ENCODE peak calls at places on chromosomes 4 and X, in four cellular contexts. J, Q, N and M are unnamed samples. For H3K27me3, the result is how much of the 10 kb centered on the place peaks cover.

GRCh38 chr4:35521682-35522081 is 722.6 kb downstream of the ARAP2 start:
- DNase-seq in N (no peak), J (no peak), Q (no peak), M (no peak)

GRCh38 chr4:95204873-95205272 is 343.9 kb downstream of the UNC5C start:
- DNase-seq in J (no peak), Q (no peak), N (no peak), M (no peak)

GRCh38 chr4:181619651-181620050 is 623.6 kb upstream of the TENM3 start:
- DNase-seq in Q (no peak), J (no peak), N (no peak), M (no peak)

GRCh38 chrX:10166731-10167149 is 10.0 kb downstream of the CLCN4 start:
- DNase-seq in N (no peak), J (no peak), Q (peak), M (no peak)

GRCh38 chr4:242121-242848 is 63.0 kb downstream of the ZNF732 start:
- DNase-seq in Q (peak), J (no peak), N (peak), M (no peak)

GRCh38 chrX:109040057-109040456 is 303.7 kb upstream of the IRS4 start:
- DNase-seq in N (no peak), Q (no peak), J (no peak), M (no peak)

GRCh38 chrX:65671966-65672365 is 4.5 kb downstream of the MSN start:
- DNase-seq in J (no peak), Q (no peak), N (no peak), M (no peak)

GRCh38 chrX:148878371-148878770 is 378.0 kb downstream of the AFF2 start:
- DNase-seq in J (no peak), Q (no peak), N (no peak), M (no peak)

GRCh38 chrX:7244400-7244799 is 96.4 kb upstream of the PUDP start:
- DNase-seq in N (no peak), Q (no peak), J (no peak), M (no peak)

GRCh38 chr4:100100985-100101384 is 89.3 kb downstream of the DDIT4L start:
- DNase-seq in N (no peak), Q (no peak), J (no peak), M (no peak)

GRCh38 chr4:156223985-156224384 is 270.3 kb upstream of the CTSO start:
- DNase-seq in N (no peak), J (no peak), Q (no peak), M (no peak)

GRCh38 chr4:72128741-72129140 is 96.9 kb downstream of the NPFFR2 start:
- DNase-seq in J (no peak), Q (no peak), N (no peak), M (no peak)

GRCh38 chrX:16963216-16963615 is 16.8 kb downstream of the REPS2 start:
- DNase-seq in J (no peak), Q (no peak), N (no peak), M (no peak)

GRCh38 chrX:48576108-48576507 is 1.8 kb downstream of the RBM3 start:
- DNase-seq in Q (no peak), J (no peak), N (no peak), M (no peak)

GRCh38 chr4:25100156-25100555 is 60.1 kb downstream of the SEPSECS start:
- DNase-seq in Q (no peak), J (no peak), N (no peak), M (no peak)

GRCh38 chrX:103149652-103150051 is 56.7 kb upstream of the NXF3 start:
- DNase-seq in N (no peak), J (no peak), Q (no peak), M (no peak)

GRCh38 chr4:6788123-6788522 is 5.6 kb downstream of the KIAA0232 start:
- DNase-seq in J (no peak), N (no peak), Q (no peak), M (no peak)

GRCh38 chr4:121448231-121448630 is 67.4 kb upstream of the QRFPR start:
- DNase-seq in Q (no peak), J (no peak), N (peak), M (no peak)

GRCh38 chr4:150867148-150867547 is 147.9 kb downstream of the LRBA start:
- DNase-seq in J (no peak), Q (no peak), N (peak), M (peak)

GRCh38 chr4:41692717-41693345 is 55.7 kb downstream of the PHOX2B start:
- DNase-seq in N (peak), J (peak), Q (peak), M (no peak)

GRCh38 chr4:183035726-183036415 is 63.2 kb upstream of the WWC2 start:
- DNase-seq in Q (no peak), N (no peak), J (no peak), M (no peak)

GRCh38 chrX:119999087-119999634 is 55.6 kb upstream of the NKAP start:
- DNase-seq in N (no peak), Q (no peak), J (no peak), M (no peak)

GRCh38 chrX:120000490-120001246 is 57.1 kb upstream of the NKAP start:
- DNase-seq in J (peak), N (no peak), Q (no peak), M (no peak)

GRCh38 chrX:119997570-119997969 is 54.0 kb upstream of the NKAP start:
- DNase-seq in N (no peak), Q (no peak), J (no peak), M (no peak)

GRCh38 chrX:119996600-119997524 is 53.3 kb upstream of the NKAP start:
- DNase-seq in J (no peak), N (no peak), Q (no peak), M (no peak)

DNA sequence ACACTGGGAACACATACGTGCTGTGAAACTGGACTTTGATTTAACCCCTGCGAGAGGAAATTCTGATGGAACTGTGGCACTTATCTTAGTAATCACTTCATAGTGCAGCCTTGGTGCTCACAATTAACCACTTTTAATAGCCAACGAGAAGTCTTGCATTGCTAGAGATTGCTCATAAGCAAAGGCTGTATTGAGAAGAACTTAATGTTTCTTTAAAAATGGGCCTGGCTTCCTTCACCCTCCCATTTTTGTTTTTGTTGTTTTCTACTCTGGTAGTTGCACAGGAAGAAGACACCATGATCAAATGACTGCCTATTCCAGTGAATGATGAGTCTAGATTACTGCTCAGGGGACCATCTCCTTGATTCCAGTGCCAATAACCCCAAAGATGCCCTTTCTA is 52.5 kb upstream of the NKAP start:
- DNase-seq in Q (no peak), J (no peak), N (no peak), M (no peak)
- H3K27me3 ChIP-seq in Q (half or more), J (under half), N (under half), M (under half)

DNA sequence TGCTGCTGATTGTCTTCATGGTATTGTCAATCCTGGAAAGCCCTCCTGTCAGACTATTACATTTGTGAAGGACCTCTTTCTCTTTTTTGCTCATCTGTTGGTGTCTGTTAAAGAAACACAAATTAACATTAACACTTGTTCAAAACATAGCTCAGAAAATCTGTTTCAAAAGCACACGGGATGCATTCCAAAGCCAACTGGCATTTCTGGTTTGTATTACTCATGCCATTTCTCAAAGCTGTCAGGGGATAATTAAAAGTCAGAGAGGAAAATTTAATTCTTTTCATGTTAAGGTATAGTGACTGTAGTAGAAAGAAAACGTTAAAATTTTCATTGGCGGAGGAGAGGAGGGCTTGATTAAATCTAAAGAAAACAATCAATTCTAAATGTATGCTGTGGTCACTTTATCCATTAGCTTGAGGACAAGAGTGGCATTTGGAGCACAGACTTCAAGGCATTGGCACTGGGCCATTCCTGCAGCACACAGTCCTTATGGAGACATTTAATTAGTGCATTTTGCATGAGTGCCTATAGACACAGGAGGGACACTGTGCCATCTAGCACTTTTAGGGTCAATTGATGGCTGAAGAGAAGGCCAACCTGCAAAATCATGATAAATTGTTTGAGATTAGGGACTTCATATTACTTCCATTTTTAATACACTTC is 21.2 kb upstream of the GLRA2 start:
- DNase-seq in N (no peak), Q (no peak), J (no peak), M (no peak)
- H3K27me3 ChIP-seq in N (under half), Q (under half), J (under half), M (under half)

GRCh38 chr4:185201983-185202962 is 1.5 kb downstream of the CFAP97 start:
- DNase-seq in J (no peak), N (no peak), Q (no peak), M (no peak)

GRCh38 chr4:185205697-185206342 is 2.0 kb upstream of the CFAP97 start:
- DNase-seq in Q (no peak), N (no peak), J (no peak), M (no peak)

GRCh38 chr4:185203380-185204237 is at the start of gene CFAP97:
- DNase-seq in N (peak), Q (peak), J (peak), M (no peak)

GRCh38 chr4:185202984-185203379 is 818 bp downstream of the CFAP97 start:
- DNase-seq in N (no peak), J (no peak), Q (no peak), M (no peak)

GRCh38 chr4:185204238-185204910 is 574 bp upstream of the CFAP97 start:
- DNase-seq in J (no peak), Q (no peak), N (no peak), M (no peak)
- H3K27me3 ChIP-seq in J (under half), Q (under half), N (under half), M (under half)

GRCh38 chr4:4860381-4860802 is 927 bp downstream of the MSX1 start:
- DNase-seq in Q (no peak), J (peak), N (no peak), M (no peak)
- H3K27me3 ChIP-seq in Q (half or more), J (under half), N (half or more), M (under half)

GRCh38 chr4:111274486-111274885 is 651.6 kb upstream of the PITX2 start:
- DNase-seq in Q (no peak), N (no peak), J (no peak), M (no peak)

GRCh38 chr4:111269439-111269838 is 646.6 kb upstream of the PITX2 start:
- DNase-seq in N (no peak), Q (no peak), J (no peak), M (no peak)

GRCh38 chr4:111268769-111269414 is 646.0 kb upstream of the PITX2 start:
- DNase-seq in J (no peak), Q (no peak), N (no peak), M (no peak)

DNA sequence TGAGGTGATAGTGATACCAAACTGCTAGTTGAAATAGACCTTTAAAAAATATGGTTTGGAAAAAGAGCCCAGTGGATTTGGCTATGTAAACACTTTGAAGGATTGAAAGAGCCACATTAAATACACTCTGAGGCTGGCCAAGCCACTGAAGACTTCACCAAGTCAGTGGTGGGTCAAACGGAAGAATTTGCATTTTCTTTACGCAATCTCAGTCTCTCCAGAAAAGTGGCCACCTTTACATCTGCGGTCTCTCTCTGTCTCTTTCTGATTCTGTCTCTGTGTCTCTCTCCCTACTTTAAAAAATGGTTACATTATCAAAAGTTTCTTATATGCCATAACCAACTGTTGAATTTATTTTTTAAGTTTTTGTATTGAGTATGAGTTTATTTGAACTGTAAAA is 651.2 kb upstream of the PITX2 start:
- DNase-seq in N (no peak), J (no peak), Q (no peak), M (no peak)
- H3K27me3 ChIP-seq in N (under half), J (under half), Q (under half), M (under half)